ENCODE peak calls at places on chromosomes 3 and 15, in five cellular contexts. One of them, this sample, is unnamed. For H3K4me1, the result is how much of the 10 kb centered on the place peaks cover.

GRCh38 chr3:98806583-98806982 is 43.4 kb downstream of the ST3GAL6 start:
- DNase-seq in A673: no peak
- DNase-seq in PC-3: peak
- DNase-seq in GM23338: no peak
- DNase-seq in HCT116: no peak
- DNase-seq in this sample: peak

GRCh38 chr3:158347966-158348365 is 223.0 kb upstream of the MLF1 start:
- DNase-seq in PC-3: no peak
- DNase-seq in A673: no peak
- DNase-seq in GM23338: no peak
- DNase-seq in HCT116: no peak
- DNase-seq in this sample: peak

GRCh38 chr3:55370272-55370671 is 116.8 kb downstream of the WNT5A start:
- DNase-seq in GM23338: no peak
- DNase-seq in A673: no peak
- DNase-seq in HCT116: no peak
- DNase-seq in PC-3: no peak
- DNase-seq in this sample: no peak

GRCh38 chr3:173688216-173688842 is 290.8 kb downstream of the NLGN1 start:
- DNase-seq in PC-3: no peak
- DNase-seq in HCT116: no peak
- DNase-seq in A673: no peak
- DNase-seq in GM23338: no peak
- DNase-seq in this sample: peak

GRCh38 chr15:56365075-56365711 is at the start of gene TEX9:
- DNase-seq in HCT116: peak
- DNase-seq in GM23338: peak
- DNase-seq in A673: peak
- DNase-seq in PC-3: peak
- DNase-seq in this sample: peak

GRCh38 chr3:6223572-6223971 is 637.3 kb upstream of the GRM7 start:
- DNase-seq in PC-3: no peak
- DNase-seq in A673: no peak
- DNase-seq in HCT116: no peak
- DNase-seq in GM23338: no peak
- DNase-seq in this sample: no peak

GRCh38 chr3:16137977-16138376 is 36.5 kb upstream of the GALNT15 start:
- DNase-seq in HCT116: no peak
- DNase-seq in A673: no peak
- DNase-seq in GM23338: no peak
- DNase-seq in PC-3: no peak
- DNase-seq in this sample: no peak

GRCh38 chr3:123324880-123325765 is 123.4 kb downstream of the SEC22A start:
- DNase-seq in GM23338: no peak
- DNase-seq in HCT116: no peak
- DNase-seq in PC-3: no peak
- DNase-seq in A673: no peak
- DNase-seq in this sample: no peak

GRCh38 chr3:156820687-156821070 is 5.5 kb upstream of the LEKR1 start:
- DNase-seq in GM23338: no peak
- DNase-seq in A673: no peak
- DNase-seq in PC-3: no peak
- DNase-seq in HCT116: no peak
- DNase-seq in this sample: no peak

GRCh38 chr3:114406286-114406685 is 112.5 kb downstream of the TIGIT start:
- DNase-seq in A673: no peak
- DNase-seq in GM23338: no peak
- DNase-seq in PC-3: no peak
- DNase-seq in HCT116: no peak
- DNase-seq in this sample: no peak
- H3K27ac ChIP-seq in A673: no peak
- H3K27ac ChIP-seq in GM23338: no peak
- H3K27ac ChIP-seq in PC-3: no peak
- H3K27ac ChIP-seq in HCT116: no peak
- H3K27ac ChIP-seq in this sample: no peak

DNA sequence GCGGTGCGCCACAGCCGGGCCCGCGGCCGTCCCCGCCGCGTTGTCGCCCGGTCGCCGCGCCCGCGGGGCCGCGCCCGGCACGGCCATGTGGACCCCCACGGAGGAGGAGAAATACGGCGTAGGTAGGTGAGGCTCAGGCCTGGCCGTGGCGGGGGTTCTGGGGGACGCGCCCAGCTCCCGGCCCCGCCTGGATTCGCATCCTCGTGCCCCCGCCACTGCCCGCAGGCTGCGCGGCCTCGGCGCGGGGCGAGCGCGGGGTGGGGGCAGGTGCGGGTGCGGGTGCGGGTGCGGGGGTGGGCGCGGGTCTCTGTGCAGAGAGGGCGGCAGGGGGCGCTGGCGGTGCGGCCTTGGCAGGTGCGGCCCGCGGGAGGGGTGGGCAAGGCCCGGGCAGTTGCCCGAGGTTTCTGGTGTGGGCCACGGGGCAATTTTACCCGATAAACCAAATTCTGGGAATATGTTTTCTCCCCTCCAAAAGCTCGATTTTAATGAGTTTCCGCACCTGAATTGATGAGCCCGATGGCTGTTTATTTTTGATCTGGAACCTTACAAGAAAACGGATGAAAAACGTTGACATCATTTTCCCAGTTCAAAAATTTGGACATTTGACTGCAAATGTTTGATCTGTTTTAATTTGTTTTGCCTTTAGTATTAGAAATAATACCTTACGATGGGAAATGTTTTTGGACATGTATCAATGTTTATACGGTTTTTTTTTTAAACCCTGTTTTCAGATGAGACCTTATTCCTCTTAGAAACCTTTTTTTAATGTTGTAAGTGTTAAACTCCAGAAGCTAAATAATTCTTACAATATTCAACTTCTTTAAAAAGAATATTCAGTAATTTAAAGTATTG is 678 bp downstream of the DOCK3 start:
- DNase-seq in HCT116: no peak
- DNase-seq in A673: no peak
- DNase-seq in PC-3: no peak
- DNase-seq in GM23338: peak
- DNase-seq in this sample: no peak
- TF ChIP-seq EZH2 in HCT116: no peak
- TF ChIP-seq EZH2 in A673: no peak
- TF ChIP-seq EZH2 in PC-3: no peak
- TF ChIP-seq EZH2 in GM23338: no peak
- TF ChIP-seq EZH2 in this sample: no peak

DNA sequence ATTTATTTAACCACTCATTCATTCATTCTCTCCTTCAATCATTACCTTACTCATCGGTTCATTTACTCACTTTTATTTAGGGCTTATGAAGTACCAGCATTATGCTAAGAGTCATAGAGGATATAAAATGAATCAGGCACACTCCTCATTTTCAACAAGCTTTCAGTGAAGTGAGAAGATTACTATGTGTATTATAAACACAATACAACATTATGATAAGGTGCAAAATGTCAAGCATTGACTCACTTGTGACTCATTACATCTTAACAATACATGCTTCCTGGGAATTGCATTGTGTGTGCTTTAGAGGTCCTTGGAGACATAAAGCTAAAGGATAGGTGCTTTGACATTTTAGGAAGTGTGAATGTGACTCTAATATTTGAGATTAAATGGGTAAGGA is 60.4 kb downstream of the PLAAT1 start:
- DNase-seq in GM23338: no peak
- DNase-seq in HCT116: peak
- DNase-seq in PC-3: peak
- DNase-seq in A673: no peak
- DNase-seq in this sample: peak
- H3K4me1 ChIP-seq in GM23338: under half
- H3K4me1 ChIP-seq in HCT116: under half
- H3K4me1 ChIP-seq in PC-3: under half
- H3K4me1 ChIP-seq in A673: under half
- H3K4me1 ChIP-seq in this sample: under half

GRCh38 chr3:155417119-155417517 is 123.6 kb upstream of the STRIT1 start:
- DNase-seq in HCT116: no peak
- DNase-seq in PC-3: no peak
- DNase-seq in A673: no peak
- DNase-seq in GM23338: no peak
- DNase-seq in this sample: no peak
- H3K27ac ChIP-seq in HCT116: no peak
- H3K27ac ChIP-seq in PC-3: peak
- H3K27ac ChIP-seq in A673: no peak
- H3K27ac ChIP-seq in GM23338: no peak
- H3K27ac ChIP-seq in this sample: no peak

GRCh38 chr15:76345880-76346665 is 9.5 kb downstream of the ISL2 start:
- DNase-seq in GM23338: peak
- DNase-seq in HCT116: no peak
- DNase-seq in PC-3: peak
- DNase-seq in A673: no peak
- DNase-seq in this sample: no peak
- TF ChIP-seq EZH2 in GM23338: peak
- TF ChIP-seq EZH2 in HCT116: no peak
- TF ChIP-seq EZH2 in PC-3: no peak
- TF ChIP-seq EZH2 in A673: no peak
- TF ChIP-seq EZH2 in this sample: peak

GRCh38 chr15:77063249-77063648 is 7.7 kb downstream of the TSPAN3 start:
- DNase-seq in PC-3: no peak
- DNase-seq in A673: no peak
- DNase-seq in HCT116: no peak
- DNase-seq in GM23338: no peak
- DNase-seq in this sample: no peak
- H3K4me1 ChIP-seq in PC-3: half or more
- H3K4me1 ChIP-seq in A673: half or more
- H3K4me1 ChIP-seq in HCT116: under half
- H3K4me1 ChIP-seq in GM23338: under half
- H3K4me1 ChIP-seq in this sample: under half

GRCh38 chr15:65355983-65356353 is 21.8 kb downstream of the IGDCC3 start:
- DNase-seq in A673: no peak
- DNase-seq in PC-3: no peak
- DNase-seq in GM23338: no peak
- DNase-seq in HCT116: no peak
- DNase-seq in this sample: no peak
- H3K27ac ChIP-seq in A673: no peak
- H3K27ac ChIP-seq in PC-3: no peak
- H3K27ac ChIP-seq in GM23338: no peak
- H3K27ac ChIP-seq in HCT116: no peak
- H3K27ac ChIP-seq in this sample: no peak

GRCh38 chr3:127764841-127765362 is 57.4 kb downstream of the MGLL start:
- DNase-seq in HCT116: no peak
- DNase-seq in PC-3: no peak
- DNase-seq in GM23338: no peak
- DNase-seq in A673: no peak
- DNase-seq in this sample: peak
- TF ChIP-seq EZH2 in HCT116: no peak
- TF ChIP-seq EZH2 in PC-3: no peak
- TF ChIP-seq EZH2 in GM23338: no peak
- TF ChIP-seq EZH2 in A673: no peak
- TF ChIP-seq EZH2 in this sample: no peak